ENCODE peak calls at places on chromosomes 3 and 15, in seven cellular contexts. R is esophagus muscularis mucosa, B is SK-N-SH, W is HepG2, H is H1, S is stomach, F is sigmoid colon. V is an unnamed sample. For H3K27me3, the result is how much of the 10 kb centered on the place peaks cover.

GRCh38 chr15:51334011-51334426 is 4.4 kb downstream of the CYP19A1 start:
- DNase-seq in R (no peak), B (no peak), W (no peak), H (no peak), S (no peak), F (no peak), V (no peak)

GRCh38 chr15:99605490-99605931 is 39.7 kb downstream of the MEF2A start:
- DNase-seq in R (no peak), B (no peak), W (no peak), H (no peak), S (no peak), F (no peak), V (no peak)

GRCh38 chr15:96359371-96359771 is 28.9 kb downstream of the NR2F2 start:
- DNase-seq in R (no peak), B (peak), W (no peak), H (no peak), S (no peak), F (no peak), V (no peak)

GRCh38 chr3:58049143-58049785 is 41.0 kb downstream of the FLNB start:
- DNase-seq in R (no peak), B (no peak), W (peak), H (peak), S (peak), F (peak), V (peak)

GRCh38 chr3:133880886-133881455 is 14.7 kb downstream of the RAB6B start:
- DNase-seq in R (no peak), B (no peak), W (no peak), H (no peak), S (peak), F (no peak), V (no peak)

GRCh38 chr3:129576514-129577345 is 29.7 kb downstream of the PLXND1 start:
- DNase-seq in R (no peak), B (no peak), W (peak), H (no peak), S (peak), F (peak), V (no peak)

GRCh38 chr3:105425153-105425502 is 58.4 kb downstream of the ALCAM start:
- DNase-seq in R (no peak), B (no peak), W (no peak), H (no peak), S (no peak), F (no peak), V (no peak)

GRCh38 chr3:69823710-69824109 is 84.4 kb downstream of the MITF start:
- DNase-seq in R (no peak), B (no peak), W (no peak), H (no peak), S (no peak), F (no peak), V (no peak)

GRCh38 chr15:57335326-57336118 is 40.8 kb upstream of the CGNL1 start:
- DNase-seq in R (no peak), B (no peak), W (no peak), H (no peak), S (no peak), F (no peak), V (no peak)
- TF ChIP-seq EP300 in R (no peak), B (no peak), W (no peak), H (no peak), S (no peak), F (no peak), V (no peak)

GRCh38 chr3:12859840-12860239 is 18.5 kb upstream of the RPL32 start:
- DNase-seq in R (no peak), B (no peak), W (no peak), H (no peak), S (no peak), F (no peak), V (no peak)
- H3K27me3 ChIP-seq in R (under half), B (under half), W (half or more), H (under half), S (under half), F (under half), V (under half)

GRCh38 chr15:29945943-29946591 is 123.8 kb upstream of the TJP1 start:
- DNase-seq in R (no peak), B (no peak), W (no peak), H (no peak), S (no peak), F (no peak), V (no peak)
- TF ChIP-seq EP300 in R (no peak), B (no peak), W (no peak), H (no peak), S (no peak), F (no peak), V (no peak)

GRCh38 chr3:77254967-77255831 is 215.3 kb downstream of the ROBO2 start:
- DNase-seq in R (no peak), B (peak), W (peak), H (peak), S (peak), F (no peak), V (no peak)

GRCh38 chr3:77251136-77251535 is 211.2 kb downstream of the ROBO2 start:
- DNase-seq in R (no peak), B (no peak), W (no peak), H (no peak), S (no peak), F (no peak), V (no peak)

GRCh38 chr3:77259701-77260100 is 219.8 kb downstream of the ROBO2 start:
- DNase-seq in R (no peak), B (no peak), W (no peak), H (no peak), S (no peak), F (no peak), V (no peak)

DNA sequence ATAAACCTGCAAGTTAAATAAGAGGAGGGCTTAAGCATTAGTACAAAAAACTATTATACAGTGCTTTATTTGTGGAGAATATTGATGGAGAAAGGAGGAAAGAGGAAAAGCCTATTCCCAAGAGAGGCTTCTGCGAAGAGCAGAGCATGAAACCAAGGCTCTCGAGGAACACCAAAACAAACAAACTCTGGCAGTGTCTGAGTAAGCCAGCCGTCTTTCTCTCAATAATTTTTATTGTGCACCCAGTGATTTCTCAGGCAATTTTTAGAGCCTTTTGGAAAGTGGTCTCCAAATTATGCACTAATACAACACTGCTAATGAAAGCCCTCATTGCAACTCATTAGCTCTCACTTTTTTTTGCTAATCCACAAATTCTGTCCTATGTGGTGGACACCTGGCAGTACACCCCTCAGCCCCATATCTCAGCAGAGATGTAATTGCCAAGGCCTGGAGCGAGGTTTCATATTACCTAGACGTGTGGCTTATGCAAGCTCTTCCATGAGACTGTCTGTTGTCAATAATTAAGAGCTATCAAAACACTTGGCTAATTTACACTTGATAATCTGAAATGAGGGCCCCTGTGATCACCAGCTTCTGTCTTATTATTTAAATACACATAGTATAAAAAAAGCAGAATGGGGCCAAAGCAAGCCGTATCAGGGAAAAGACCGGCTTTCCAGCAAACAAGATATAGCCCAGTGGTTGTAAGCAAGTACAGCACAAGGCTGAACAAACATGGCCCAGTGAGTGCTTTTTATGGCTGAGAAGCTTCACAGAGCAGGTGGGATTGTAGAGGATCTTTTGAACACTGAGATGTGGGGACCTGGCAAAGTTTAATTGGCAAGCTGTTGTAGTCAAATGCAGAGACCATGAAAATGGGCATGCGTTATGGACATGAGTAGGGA is 216.9 kb downstream of the ROBO2 start:
- DNase-seq in R (no peak), B (no peak), W (no peak), H (no peak), S (no peak), F (no peak), V (no peak)
- H3K27me3 ChIP-seq in R (under half), B (under half), W (under half), H (under half), S (under half), F (under half), V (under half)

GRCh38 chr15:41918506-41919126 is 24.8 kb upstream of the SPTBN5 start:
- DNase-seq in R (no peak), B (no peak), W (no peak), H (no peak), S (no peak), F (no peak), V (no peak)

GRCh38 chr15:41919201-41919820 is 25.5 kb upstream of the SPTBN5 start:
- DNase-seq in R (no peak), B (no peak), W (no peak), H (no peak), S (no peak), F (no peak), V (no peak)

GRCh38 chr15:41919954-41920538 is 26.2 kb upstream of the SPTBN5 start:
- DNase-seq in R (no peak), B (no peak), W (no peak), H (no peak), S (peak), F (no peak), V (peak)

GRCh38 chr15:41915203-41915994 is 21.5 kb upstream of the SPTBN5 start:
- DNase-seq in R (no peak), B (no peak), W (no peak), H (no peak), S (no peak), F (no peak), V (no peak)

GRCh38 chr15:41917767-41918430 is 24.0 kb upstream of the SPTBN5 start:
- DNase-seq in R (no peak), B (no peak), W (no peak), H (no peak), S (peak), F (no peak), V (no peak)
- TF ChIP-seq EP300 in R (no peak), B (no peak), W (no peak), H (no peak), S (no peak), F (no peak), V (no peak)

GRCh38 chr3:109155828-109156227 is 19.3 kb downstream of the C3orf85 start:
- DNase-seq in R (no peak), B (no peak), W (no peak), H (no peak), S (no peak), F (no peak), V (no peak)

GRCh38 chr3:109165905-109166304 is 29.4 kb downstream of the C3orf85 start:
- DNase-seq in R (no peak), B (no peak), W (no peak), H (no peak), S (no peak), F (no peak), V (no peak)

DNA sequence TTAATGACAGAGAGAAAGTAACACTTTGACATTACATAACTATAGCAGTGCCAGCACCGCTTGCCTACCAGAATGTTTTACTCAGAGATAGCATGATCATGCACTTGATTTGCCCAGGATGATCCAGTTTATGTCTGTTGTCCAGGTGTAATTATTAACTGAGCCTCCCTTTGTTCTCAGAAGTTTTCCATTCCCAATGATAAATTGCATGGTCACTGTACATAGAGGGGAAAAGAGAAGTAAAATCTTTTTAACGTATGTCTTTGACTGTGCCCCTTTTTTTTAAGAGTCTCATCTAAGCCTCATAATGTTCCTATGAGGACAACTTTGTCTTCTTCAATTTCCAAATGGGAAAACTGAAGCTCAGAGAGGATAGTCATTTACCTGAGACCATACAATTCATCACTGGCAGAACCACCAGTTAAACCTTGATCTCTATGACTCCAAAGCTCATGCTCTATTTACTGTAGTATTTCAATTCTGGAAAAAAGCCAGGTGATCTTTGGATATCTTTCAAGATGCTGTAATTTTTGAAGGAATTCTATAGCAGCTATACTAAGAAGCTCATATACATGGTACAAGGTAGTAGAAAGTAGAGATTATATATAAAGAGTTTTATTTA is 25.1 kb downstream of the C3orf85 start:
- DNase-seq in R (no peak), B (no peak), W (peak), H (no peak), S (no peak), F (no peak), V (no peak)
- H3K27me3 ChIP-seq in R (under half), B (under half), W (under half), H (under half), S (under half), F (under half), V (under half)

GRCh38 chr3:37225481-37225880 is 51.1 kb upstream of the LRRFIP2 start:
- DNase-seq in R (no peak), B (no peak), W (no peak), H (no peak), S (no peak), F (no peak), V (no peak)

GRCh38 chr3:37224879-37225278 is 50.5 kb upstream of the LRRFIP2 start:
- DNase-seq in R (no peak), B (no peak), W (no peak), H (no peak), S (no peak), F (no peak), V (no peak)

GRCh38 chr3:37223084-37223975 is 48.9 kb upstream of the LRRFIP2 start:
- DNase-seq in R (no peak), B (no peak), W (peak), H (no peak), S (no peak), F (no peak), V (no peak)

GRCh38 chr3:37218206-37218605 is 43.8 kb upstream of the LRRFIP2 start:
- DNase-seq in R (no peak), B (no peak), W (no peak), H (no peak), S (no peak), F (no peak), V (no peak)

GRCh38 chr3:37221407-37221806 is 47.0 kb upstream of the LRRFIP2 start:
- DNase-seq in R (no peak), B (no peak), W (peak), H (no peak), S (no peak), F (no peak), V (no peak)
- TF ChIP-seq EP300 in R (no peak), B (no peak), W (no peak), H (no peak), S (no peak), F (no peak), V (no peak)

GRCh38 chr15:37111427-37111717 is 11.0 kb upstream of the MEIS2 start:
- DNase-seq in R (no peak), B (no peak), W (no peak), H (no peak), S (no peak), F (no peak), V (no peak)
- H3K27me3 ChIP-seq in R (under half), B (under half), W (under half), H (half or more), S (under half), F (under half), V (under half)

DNA sequence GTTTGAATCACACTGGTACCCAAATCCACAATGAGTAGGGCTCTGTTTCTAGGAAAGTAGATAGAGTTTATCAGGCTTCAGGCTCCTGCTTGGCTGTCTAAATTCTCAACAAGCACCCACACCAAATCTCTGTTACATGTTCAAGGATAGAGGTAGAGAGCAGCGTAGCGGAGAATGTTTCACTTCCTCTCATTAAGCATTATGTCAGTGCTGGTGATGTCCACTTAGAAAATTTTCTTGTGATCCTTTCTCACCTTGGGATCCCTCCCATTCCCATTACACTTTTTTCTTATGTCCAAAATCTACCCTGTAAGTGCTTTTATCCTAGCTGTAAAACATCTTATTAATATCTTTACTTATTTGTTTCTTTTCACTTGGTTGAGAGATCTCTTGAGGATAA is 34.7 kb upstream of the GCSAM start:
- DNase-seq in R (no peak), B (no peak), W (no peak), H (no peak), S (no peak), F (no peak), V (no peak)
- TF ChIP-seq EP300 in R (no peak), B (no peak), W (no peak), H (no peak), S (no peak), F (no peak), V (no peak)

V was measured in ovary.